ENCODE peak calls at places on chromosome X, in eight cellular contexts. O is A549, C is suprapubic skin, D is upper lobe of left lung, X is K562, J is transverse colon, P is stomach, Z is tibial nerve. V is an unnamed sample.

GRCh38 chrX:56462389-56462788 is 101.0 kb upstream of the UBQLN2 start:
- DNase-seq in Z (no peak), X (no peak), P (no peak), C (no peak), O (no peak), J (no peak), D (no peak), V (no peak)

GRCh38 chrX:49919617-49920016 is 2.8 kb upstream of the CLCN5 start:
- DNase-seq in Z (peak; percentile 13), J (peak; percentile 22), D (no peak), P (peak; percentile 55), O (peak; percentile 8), C (no peak), X (peak; percentile 47), V (peak; percentile 75)

GRCh38 chrX:150211988-150212387 is 151.1 kb upstream of the MAMLD1 start:
- DNase-seq in Z (no peak), D (no peak), P (no peak), C (no peak), J (no peak), O (no peak), X (no peak), V (no peak)

GRCh38 chrX:14837155-14837554 is 35.7 kb downstream of the FANCB start:
- DNase-seq in X (no peak), O (no peak), Z (no peak), C (no peak), P (no peak), J (no peak), D (no peak), V (no peak)

GRCh38 chrX:70466968-70467367 is 22.3 kb downstream of the DLG3 start:
- DNase-seq in X (no peak), O (no peak), C (no peak), J (no peak), Z (no peak), D (no peak), P (no peak), V (no peak)

GRCh38 chrX:130699618-130700017 is 203.4 kb downstream of the ENOX2 start:
- DNase-seq in C (no peak), Z (no peak), D (no peak), X (no peak), O (no peak), P (no peak), J (no peak), V (no peak)

GRCh38 chrX:17527135-17527701 is 152.2 kb downstream of the NHS start:
- DNase-seq in J (no peak), P (peak; percentile 61), Z (no peak), X (no peak), D (no peak), C (no peak), O (no peak), V (no peak)

GRCh38 chrX:20433376-20433775 is 166.7 kb upstream of the RPS6KA3 start:
- DNase-seq in J (no peak), X (no peak), O (no peak), D (no peak), Z (no peak), C (no peak), P (no peak), V (no peak)

GRCh38 chrX:7109838-7110793 is 37.4 kb upstream of the STS start:
- DNase-seq in Z (no peak), J (no peak), O (no peak), P (no peak), C (no peak), X (no peak), D (no peak), V (no peak)

GRCh38 chrX:39688576-39689373 is 409.0 kb downstream of the BCOR start:
- DNase-seq in O (peak; percentile 23), P (peak; percentile 75), J (peak; percentile 68), C (no peak), X (peak; percentile 81), D (peak; percentile 89), Z (peak; percentile 30), V (peak; percentile 76)

GRCh38 chrX:125203737-125204578 is 115.7 kb upstream of the TEX13C start:
- DNase-seq in Z (no peak), X (peak; percentile 10), O (no peak), P (no peak), C (peak; percentile 76), D (peak; percentile 84), J (no peak), V (no peak)

GRCh38 chrX:155767101-155767878 is 113.9 kb upstream of the VAMP7 start:
- DNase-seq in O (peak; percentile 18), X (peak; percentile 68), C (no peak), J (peak; percentile 60), Z (no peak), D (peak; percentile 2), P (peak; percentile 47), V (peak; percentile 71)

GRCh38 chrX:155766321-155766720 is 114.8 kb upstream of the VAMP7 start:
- DNase-seq in P (no peak), X (no peak), D (no peak), C (no peak), O (no peak), Z (no peak), J (no peak), V (no peak)

DNA sequence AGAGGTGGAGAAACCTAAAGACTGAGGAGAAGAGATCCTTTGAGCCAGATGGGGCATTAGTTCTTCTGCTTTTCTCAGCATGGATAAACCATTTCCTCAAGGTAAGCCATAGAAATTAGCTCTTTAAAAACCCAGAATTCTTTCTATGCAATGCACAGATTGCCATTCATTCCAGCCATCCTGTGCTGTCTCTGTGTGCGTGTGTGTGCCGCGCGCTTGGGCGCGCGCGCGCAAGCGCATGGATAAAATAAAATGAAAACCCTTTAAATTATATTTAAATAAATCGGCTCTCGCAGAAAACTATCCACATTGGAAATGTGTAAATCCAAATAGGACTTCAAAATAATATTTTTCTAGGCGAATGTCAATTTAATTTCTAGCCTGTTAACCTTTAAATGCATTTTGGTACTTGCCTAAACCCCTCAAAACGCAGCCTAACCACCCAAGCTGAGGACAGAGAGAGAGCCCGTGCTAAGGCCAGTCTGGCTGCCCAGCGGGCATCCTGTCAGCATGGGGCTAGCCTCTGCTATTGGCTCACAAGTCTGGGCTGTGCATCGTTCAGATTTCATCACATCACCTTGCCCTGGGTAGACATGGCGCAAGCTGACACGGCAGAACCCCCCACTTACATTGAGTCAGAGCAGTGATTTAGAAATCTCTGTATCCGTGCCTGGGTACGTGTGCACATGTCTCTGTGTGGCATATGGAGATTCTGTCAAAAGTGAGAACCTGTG is 112.9 kb upstream of the VAMP7 start:
- DNase-seq in Z (no peak), X (no peak), J (no peak), C (no peak), O (peak; percentile 4), D (peak; percentile 66), P (no peak), V (no peak)
- TF ChIP-seq EP300 in Z (no peak), X (no peak), J (no peak), C (no peak), O (no peak), D (no peak), P (no peak), V (no peak)

GRCh38 chrX:110373310-110373709 is 14.7 kb downstream of the RTL9 start:
- DNase-seq in J (no peak), Z (no peak), P (no peak), C (no peak), O (no peak), X (peak; percentile 30), D (no peak), V (no peak)
- TF ChIP-seq POLR2A in J (no peak), Z (no peak), P (no peak), C (no peak), O (no peak), X (peak; percentile 46), D (no peak), V (no peak)

GRCh38 chrX:145817299-145817665 is 347 bp upstream of the SLITRK2 start:
- DNase-seq in D (peak; percentile 10), O (no peak), J (no peak), C (no peak), P (no peak), X (no peak), Z (no peak), V (no peak)
- TF ChIP-seq EP300 in D (no peak), O (no peak), J (no peak), C (no peak), P (no peak), X (no peak), Z (no peak), V (no peak)

GRCh38 chrX:54442790-54443189 is 2.6 kb downstream of the TSR2 start:
- DNase-seq in C (no peak), P (no peak), Z (no peak), J (no peak), O (no peak), X (no peak), D (no peak), V (no peak)

GRCh38 chrX:54444752-54445151 is 4.5 kb downstream of the TSR2 start:
- DNase-seq in J (no peak), Z (no peak), X (no peak), D (no peak), P (no peak), C (no peak), O (no peak), V (no peak)

GRCh38 chrX:54435121-54435520 is 5.1 kb upstream of the TSR2 start:
- DNase-seq in D (no peak), J (no peak), Z (no peak), C (no peak), X (no peak), P (no peak), O (no peak), V (no peak)

GRCh38 chrX:54446084-54446483 is 5.9 kb downstream of the TSR2 start:
- DNase-seq in D (peak; percentile 41), J (no peak), P (no peak), C (no peak), O (no peak), X (no peak), Z (no peak), V (no peak)

GRCh38 chrX:54439967-54440871 is at the start of gene TSR2:
- DNase-seq in J (peak; percentile 83), Z (peak; percentile 55), O (peak; percentile 48), C (peak; percentile 86), X (peak; percentile 79), P (peak; percentile 82), D (peak; percentile 91), V (peak; percentile 91)
- TF ChIP-seq POLR2A in J (peak; percentile 58), Z (peak; percentile 59), O (peak; percentile 46), C (no peak), X (peak; percentile 83), P (no peak), D (peak; percentile 66), V (peak; percentile 36)

DNA sequence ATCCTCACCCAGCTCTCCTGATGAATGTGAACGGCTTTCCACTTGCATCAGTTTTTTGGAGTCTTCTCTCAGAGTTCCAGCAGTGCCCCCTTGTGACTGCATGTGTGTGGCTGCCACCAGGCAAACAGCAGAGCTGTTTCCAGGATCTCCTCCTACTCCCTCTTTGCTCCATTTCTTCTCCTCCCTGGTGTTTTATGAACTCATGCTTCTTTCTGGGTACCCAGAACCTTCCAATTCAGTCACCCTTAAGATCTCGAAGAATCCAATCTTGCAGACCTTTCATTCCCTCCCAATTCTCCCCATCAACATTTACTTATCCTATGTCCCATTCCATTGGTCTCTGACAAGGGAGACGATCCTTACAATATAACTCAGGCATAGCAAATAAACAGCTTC is 6.8 kb upstream of the TCEANC start:
- DNase-seq in X (peak; percentile 37), J (peak; percentile 66), P (peak; percentile 71), D (no peak), O (peak; percentile 24), C (no peak), Z (peak; percentile 33), V (peak; percentile 73)
- TF ChIP-seq EP300 in X (no peak), J (no peak), P (no peak), D (no peak), O (no peak), C (no peak), Z (no peak), V (no peak)

GRCh38 chrX:45036161-45036560 is 163.2 kb downstream of the KDM6A start:
- DNase-seq in D (no peak), X (no peak), J (no peak), C (no peak), Z (no peak), O (no peak), P (no peak), V (no peak)
- TF ChIP-seq POLR2A in D (no peak), X (no peak), J (no peak), C (no peak), Z (no peak), O (no peak), P (no peak), V (no peak)

V was measured in sigmoid colon.